ENCODE peak calls at places on chromosomes 13 and 19, in nine cellular contexts. J is NCI-H1694 treated with DMSO at 0.1 percent for 48 hours; P is RWPE1; I is activated T-cell treated with anti-CD3 and anti-CD28 coated beads, Interleukin-2, amount 50 U/mL, for 72 hours; Y is activated effector memory CD4-positive, alpha-beta T cell treated with Interleukin-2 at 50 U/mL for 16 hours; H is aorta; Q is neural progenitor cell; K is epithelial cell of esophagus; T is heart left ventricle. B is an unnamed sample.

GRCh38 chr13:34364633-34365032 is 546.7 kb downstream of the RFC3 start:
- DNase-seq in J (no peak), Q (no peak), P (no peak), T (no peak), Y (no peak), K (peak), H (no peak), I (no peak), B (no peak)

GRCh38 chr13:30339721-30340366 is 32.5 kb upstream of the KATNAL1 start:
- DNase-seq in I (no peak), T (no peak), K (no peak), P (no peak), J (no peak), Q (no peak), Y (no peak), H (no peak), B (no peak)

GRCh38 chr19:35040826-35041547 is 534 bp upstream of the HPN start:
- DNase-seq in P (no peak), H (peak), Q (peak), J (no peak), K (no peak), T (peak), I (peak), Y (no peak), B (no peak)

GRCh38 chr13:44125943-44126469 is 246.3 kb downstream of the LACC1 start:
- DNase-seq in K (no peak), H (no peak), T (no peak), J (no peak), Y (no peak), P (no peak), I (no peak), Q (no peak), B (no peak)

GRCh38 chr19:35882074-35882832 is 13.9 kb downstream of the APLP1 start:
- DNase-seq in J (peak), I (no peak), Q (peak), K (peak), Y (no peak), P (peak), T (peak), H (no peak), B (peak)

GRCh38 chr19:12778020-12778904 is 2.9 kb upstream of the HOOK2 start:
- DNase-seq in J (peak), Q (peak), Y (peak), P (peak), T (peak), H (peak), I (peak), K (peak), B (peak)

GRCh38 chr13:66849706-66850105 is 380.4 kb downstream of the PCDH9 start:
- DNase-seq in J (no peak), K (no peak), P (no peak), Y (no peak), H (no peak), T (no peak), Q (no peak), I (no peak), B (no peak)

GRCh38 chr13:77509221-77509620 is 26.3 kb upstream of the SCEL start:
- DNase-seq in K (peak), Q (no peak), H (no peak), Y (no peak), P (no peak), J (no peak), I (no peak), T (no peak), B (no peak)

GRCh38 chr19:58059003-58059671 is at the start of gene ZNF135:
- DNase-seq in I (peak), Y (peak), T (peak), Q (peak), H (peak), J (no peak), K (peak), P (peak), B (no peak)

GRCh38 chr13:38570706-38571105 is 116.2 kb upstream of the FREM2 start:
- DNase-seq in K (peak), H (no peak), Q (no peak), T (no peak), P (no peak), I (no peak), Y (no peak), J (no peak), B (no peak)

GRCh38 chr13:63954683-63955082 is 2539.0 kb upstream of the PCDH20 start:
- DNase-seq in T (no peak), I (no peak), K (no peak), H (no peak), J (no peak), Y (no peak), Q (peak), P (no peak), B (no peak)

GRCh38 chr13:83065136-83065535 is 817.1 kb downstream of the SLITRK1 start:
- DNase-seq in P (peak), Y (no peak), Q (no peak), H (peak), T (no peak), I (no peak), K (no peak), J (no peak), B (no peak)

GRCh38 chr13:54486421-54487166 is 1458.0 kb downstream of the OLFM4 start:
- DNase-seq in T (no peak), I (no peak), H (no peak), Q (no peak), P (no peak), K (no peak), J (no peak), Y (no peak), B (no peak)

GRCh38 chr13:26584713-26585112 is 27.2 kb downstream of the WASF3 start:
- DNase-seq in Q (no peak), K (no peak), P (peak), T (no peak), H (no peak), Y (no peak), J (no peak), I (no peak), B (no peak)

GRCh38 chr19:46073268-46073922 is 32.6 kb upstream of the IGFL4 start:
- DNase-seq in K (no peak), Y (no peak), H (no peak), I (no peak), J (no peak), Q (no peak), T (no peak), P (no peak), B (no peak)

GRCh38 chr13:24050292-24050711 is 110.2 kb upstream of the SPATA13 start:
- DNase-seq in H (no peak), Q (no peak), I (no peak), K (peak), J (no peak), Y (no peak), P (peak), T (no peak), B (no peak)

GRCh38 chr19:4199699-4200293 is 17.3 kb downstream of the ANKRD24 start:
- DNase-seq in J (no peak), H (no peak), Y (no peak), P (no peak), K (no peak), Q (peak), T (no peak), I (no peak), B (no peak)

GRCh38 chr19:12996542-12997094 is 1.3 kb downstream of the NFIX start:
- DNase-seq in P (no peak), Y (no peak), I (no peak), T (peak), K (no peak), H (peak), Q (peak), J (no peak), B (no peak)

GRCh38 chr13:86282450-86282849 is 483.2 kb upstream of the SLITRK6 start:
- DNase-seq in T (no peak), P (no peak), I (no peak), Q (no peak), J (no peak), Y (no peak), K (no peak), H (no peak), B (no peak)

GRCh38 chr13:63288576-63288975 is 1872.9 kb upstream of the PCDH20 start:
- DNase-seq in Q (no peak), H (no peak), I (no peak), J (no peak), T (no peak), P (no peak), K (no peak), Y (no peak), B (no peak)

GRCh38 chr19:13969897-13970296 is 17.6 kb downstream of the DCAF15 start:
- DNase-seq in P (no peak), H (peak), K (no peak), Q (no peak), Y (no peak), I (no peak), J (no peak), T (no peak), B (no peak)

GRCh38 chr13:114077938-114078335 is 54.5 kb downstream of the RASA3 start:
- DNase-seq in J (no peak), P (no peak), K (no peak), Y (no peak), H (no peak), T (peak), I (no peak), Q (peak), B (no peak)

GRCh38 chr13:24734951-24735350 is 29.0 kb upstream of the RNF17 start:
- DNase-seq in H (no peak), P (no peak), T (no peak), Q (no peak), J (no peak), K (no peak), I (no peak), Y (no peak), B (no peak)

GRCh38 chr13:44413095-44413494 is 39.5 kb downstream of the SERP2 start:
- DNase-seq in P (no peak), I (no peak), J (no peak), H (peak), Q (no peak), K (no peak), T (no peak), Y (no peak), B (no peak)

GRCh38 chr19:5128251-5128931 is 159.5 kb downstream of the KDM4B start:
- DNase-seq in Y (no peak), K (no peak), P (no peak), H (peak), J (no peak), T (peak), I (no peak), Q (peak), B (no peak)

GRCh38 chr13:77136902-77137420 is 110.0 kb upstream of the FBXL3 start:
- DNase-seq in J (no peak), P (no peak), T (no peak), I (no peak), Q (no peak), K (peak), Y (no peak), H (no peak), B (no peak)

GRCh38 chr13:110506396-110506795 is 55.1 kb downstream of the RAB20 start:
- DNase-seq in J (no peak), T (no peak), P (no peak), Q (no peak), K (no peak), I (no peak), Y (no peak), H (no peak), B (no peak)

GRCh38 chr13:96223231-96223630 is 133.3 kb downstream of the HS6ST3 start:
- DNase-seq in Q (no peak), T (peak), I (no peak), P (no peak), J (no peak), H (no peak), K (no peak), Y (no peak), B (no peak)

GRCh38 chr19:17406039-17406886 is 833 bp upstream of the BST2 start:
- DNase-seq in P (no peak), K (no peak), I (peak), Y (no peak), T (no peak), H (no peak), J (no peak), Q (no peak), B (no peak)

GRCh38 chr19:36060430-36060829 is 5.7 kb downstream of the WDR62 start:
- DNase-seq in K (peak), J (peak), T (peak), P (peak), Y (no peak), H (no peak), I (peak), Q (peak), B (peak)